ENCODE peak calls at places on chromosomes 1 and 21, in seven cellular contexts. One of them, this sample, is unnamed.

GRCh38 chr1:112603012-112603411 is 15.9 kb downstream of the ST7L start:
- DNase-seq in putamen: no peak
- DNase-seq in stimulated activated naive B cell treated with anti-CD40 and anti-IgM and Interleukin-4, amounts not matched to agents 10 μg/mL and 1 μg/mL and 100 μg/mL, for 72 hours: no peak
- DNase-seq in AG20443: no peak
- DNase-seq in NCI-H1092 treated with DMSO at 0.1 percent for 48 hours: no peak
- DNase-seq in anterior cingulate cortex: no peak
- DNase-seq in A172: no peak
- DNase-seq in this sample: no peak

GRCh38 chr1:223189903-223190724 is 47.1 kb upstream of the TLR5 start:
- DNase-seq in putamen: no peak
- DNase-seq in stimulated activated naive B cell treated with anti-CD40 and anti-IgM and Interleukin-4, amounts not matched to agents 10 μg/mL and 1 μg/mL and 100 μg/mL, for 72 hours: peak; percentile 18
- DNase-seq in AG20443: peak; percentile 81
- DNase-seq in NCI-H1092 treated with DMSO at 0.1 percent for 48 hours: no peak
- DNase-seq in anterior cingulate cortex: no peak
- DNase-seq in A172: peak; percentile 78
- DNase-seq in this sample: no peak

GRCh38 chr1:20126041-20126805 is 6.9 kb upstream of the PLA2G2D start:
- DNase-seq in putamen: no peak
- DNase-seq in stimulated activated naive B cell treated with anti-CD40 and anti-IgM and Interleukin-4, amounts not matched to agents 10 μg/mL and 1 μg/mL and 100 μg/mL, for 72 hours: peak; percentile 33
- DNase-seq in AG20443: no peak
- DNase-seq in NCI-H1092 treated with DMSO at 0.1 percent for 48 hours: no peak
- DNase-seq in anterior cingulate cortex: no peak
- DNase-seq in A172: no peak
- DNase-seq in this sample: no peak

GRCh38 chr1:3910769-3911520 is 10.9 kb upstream of the C1orf174 start:
- DNase-seq in putamen: peak; percentile 35
- DNase-seq in stimulated activated naive B cell treated with anti-CD40 and anti-IgM and Interleukin-4, amounts not matched to agents 10 μg/mL and 1 μg/mL and 100 μg/mL, for 72 hours: peak; percentile 57
- DNase-seq in AG20443: peak; percentile 74
- DNase-seq in NCI-H1092 treated with DMSO at 0.1 percent for 48 hours: no peak
- DNase-seq in anterior cingulate cortex: peak; percentile 12
- DNase-seq in A172: no peak
- DNase-seq in this sample: peak; percentile 79

GRCh38 chr1:229011022-229011421 is 259.9 kb upstream of the RAB4A start:
- DNase-seq in putamen: no peak
- DNase-seq in stimulated activated naive B cell treated with anti-CD40 and anti-IgM and Interleukin-4, amounts not matched to agents 10 μg/mL and 1 μg/mL and 100 μg/mL, for 72 hours: no peak
- DNase-seq in AG20443: no peak
- DNase-seq in NCI-H1092 treated with DMSO at 0.1 percent for 48 hours: no peak
- DNase-seq in anterior cingulate cortex: no peak
- DNase-seq in A172: no peak
- DNase-seq in this sample: no peak

GRCh38 chr1:56437959-56438358 is 141.4 kb downstream of the PLPP3 start:
- DNase-seq in putamen: no peak
- DNase-seq in stimulated activated naive B cell treated with anti-CD40 and anti-IgM and Interleukin-4, amounts not matched to agents 10 μg/mL and 1 μg/mL and 100 μg/mL, for 72 hours: no peak
- DNase-seq in AG20443: no peak
- DNase-seq in NCI-H1092 treated with DMSO at 0.1 percent for 48 hours: no peak
- DNase-seq in anterior cingulate cortex: no peak
- DNase-seq in A172: peak; percentile 51
- DNase-seq in this sample: no peak

GRCh38 chr1:185645686-185646085 is 88.5 kb upstream of the HMCN1 start:
- DNase-seq in putamen: no peak
- DNase-seq in stimulated activated naive B cell treated with anti-CD40 and anti-IgM and Interleukin-4, amounts not matched to agents 10 μg/mL and 1 μg/mL and 100 μg/mL, for 72 hours: no peak
- DNase-seq in AG20443: no peak
- DNase-seq in NCI-H1092 treated with DMSO at 0.1 percent for 48 hours: no peak
- DNase-seq in anterior cingulate cortex: no peak
- DNase-seq in A172: peak; percentile 4
- DNase-seq in this sample: no peak

GRCh38 chr1:177311111-177311510 is 140.4 kb downstream of the BRINP2 start:
- DNase-seq in putamen: peak; percentile 65
- DNase-seq in stimulated activated naive B cell treated with anti-CD40 and anti-IgM and Interleukin-4, amounts not matched to agents 10 μg/mL and 1 μg/mL and 100 μg/mL, for 72 hours: no peak
- DNase-seq in AG20443: no peak
- DNase-seq in NCI-H1092 treated with DMSO at 0.1 percent for 48 hours: no peak
- DNase-seq in anterior cingulate cortex: no peak
- DNase-seq in A172: no peak
- DNase-seq in this sample: peak; percentile 29

GRCh38 chr1:41767534-41767933 is 151.2 kb downstream of the HIVEP3 start:
- DNase-seq in putamen: no peak
- DNase-seq in stimulated activated naive B cell treated with anti-CD40 and anti-IgM and Interleukin-4, amounts not matched to agents 10 μg/mL and 1 μg/mL and 100 μg/mL, for 72 hours: no peak
- DNase-seq in AG20443: no peak
- DNase-seq in NCI-H1092 treated with DMSO at 0.1 percent for 48 hours: no peak
- DNase-seq in anterior cingulate cortex: no peak
- DNase-seq in A172: no peak
- DNase-seq in this sample: no peak

GRCh38 chr1:64956241-64956640 is 10.1 kb downstream of the JAK1 start:
- DNase-seq in putamen: no peak
- DNase-seq in stimulated activated naive B cell treated with anti-CD40 and anti-IgM and Interleukin-4, amounts not matched to agents 10 μg/mL and 1 μg/mL and 100 μg/mL, for 72 hours: no peak
- DNase-seq in AG20443: peak; percentile 48
- DNase-seq in NCI-H1092 treated with DMSO at 0.1 percent for 48 hours: no peak
- DNase-seq in anterior cingulate cortex: no peak
- DNase-seq in A172: peak; percentile 28
- DNase-seq in this sample: no peak

GRCh38 chr1:7648761-7649384 is 122.2 kb upstream of the VAMP3 start:
- DNase-seq in putamen: no peak
- DNase-seq in stimulated activated naive B cell treated with anti-CD40 and anti-IgM and Interleukin-4, amounts not matched to agents 10 μg/mL and 1 μg/mL and 100 μg/mL, for 72 hours: no peak
- DNase-seq in AG20443: peak; percentile 33
- DNase-seq in NCI-H1092 treated with DMSO at 0.1 percent for 48 hours: no peak
- DNase-seq in anterior cingulate cortex: no peak
- DNase-seq in A172: no peak
- DNase-seq in this sample: no peak

GRCh38 chr1:118246646-118247045 is 61.6 kb upstream of the SPAG17 start:
- DNase-seq in putamen: no peak
- DNase-seq in stimulated activated naive B cell treated with anti-CD40 and anti-IgM and Interleukin-4, amounts not matched to agents 10 μg/mL and 1 μg/mL and 100 μg/mL, for 72 hours: no peak
- DNase-seq in AG20443: no peak
- DNase-seq in NCI-H1092 treated with DMSO at 0.1 percent for 48 hours: no peak
- DNase-seq in anterior cingulate cortex: no peak
- DNase-seq in A172: no peak
- DNase-seq in this sample: no peak

GRCh38 chr1:19643602-19644419 is at the start of gene NBL1:
- DNase-seq in putamen: peak; percentile 61
- DNase-seq in stimulated activated naive B cell treated with anti-CD40 and anti-IgM and Interleukin-4, amounts not matched to agents 10 μg/mL and 1 μg/mL and 100 μg/mL, for 72 hours: no peak
- DNase-seq in AG20443: peak; percentile 93
- DNase-seq in NCI-H1092 treated with DMSO at 0.1 percent for 48 hours: no peak
- DNase-seq in anterior cingulate cortex: no peak
- DNase-seq in A172: no peak
- DNase-seq in this sample: peak; percentile 91

GRCh38 chr21:35294231-35294898 is 245.3 kb upstream of the RUNX1 start:
- DNase-seq in putamen: no peak
- DNase-seq in stimulated activated naive B cell treated with anti-CD40 and anti-IgM and Interleukin-4, amounts not matched to agents 10 μg/mL and 1 μg/mL and 100 μg/mL, for 72 hours: no peak
- DNase-seq in AG20443: no peak
- DNase-seq in NCI-H1092 treated with DMSO at 0.1 percent for 48 hours: peak; percentile 84
- DNase-seq in anterior cingulate cortex: no peak
- DNase-seq in A172: peak; percentile 60
- DNase-seq in this sample: no peak

GRCh38 chr1:99647460-99647859 is 1.5 kb downstream of the PALMD start:
- DNase-seq in putamen: no peak
- DNase-seq in stimulated activated naive B cell treated with anti-CD40 and anti-IgM and Interleukin-4, amounts not matched to agents 10 μg/mL and 1 μg/mL and 100 μg/mL, for 72 hours: no peak
- DNase-seq in AG20443: no peak
- DNase-seq in NCI-H1092 treated with DMSO at 0.1 percent for 48 hours: no peak
- DNase-seq in anterior cingulate cortex: no peak
- DNase-seq in A172: no peak
- DNase-seq in this sample: no peak

GRCh38 chr1:201329286-201329685 is 46.0 kb downstream of the PKP1 start:
- DNase-seq in putamen: no peak
- DNase-seq in stimulated activated naive B cell treated with anti-CD40 and anti-IgM and Interleukin-4, amounts not matched to agents 10 μg/mL and 1 μg/mL and 100 μg/mL, for 72 hours: no peak
- DNase-seq in AG20443: no peak
- DNase-seq in NCI-H1092 treated with DMSO at 0.1 percent for 48 hours: no peak
- DNase-seq in anterior cingulate cortex: no peak
- DNase-seq in A172: no peak
- DNase-seq in this sample: no peak

GRCh38 chr1:71026093-71026492 is 21.5 kb downstream of the PTGER3 start:
- DNase-seq in putamen: no peak
- DNase-seq in stimulated activated naive B cell treated with anti-CD40 and anti-IgM and Interleukin-4, amounts not matched to agents 10 μg/mL and 1 μg/mL and 100 μg/mL, for 72 hours: no peak
- DNase-seq in AG20443: no peak
- DNase-seq in NCI-H1092 treated with DMSO at 0.1 percent for 48 hours: no peak
- DNase-seq in anterior cingulate cortex: no peak
- DNase-seq in A172: no peak
- DNase-seq in this sample: no peak

GRCh38 chr1:174812026-174812425 is 187.7 kb upstream of the CACYBP start:
- DNase-seq in putamen: no peak
- DNase-seq in stimulated activated naive B cell treated with anti-CD40 and anti-IgM and Interleukin-4, amounts not matched to agents 10 μg/mL and 1 μg/mL and 100 μg/mL, for 72 hours: no peak
- DNase-seq in AG20443: no peak
- DNase-seq in NCI-H1092 treated with DMSO at 0.1 percent for 48 hours: peak; percentile 80
- DNase-seq in anterior cingulate cortex: no peak
- DNase-seq in A172: no peak
- DNase-seq in this sample: no peak

GRCh38 chr1:39047374-39048229 is 21.5 kb downstream of the NDUFS5 start:
- DNase-seq in putamen: no peak
- DNase-seq in stimulated activated naive B cell treated with anti-CD40 and anti-IgM and Interleukin-4, amounts not matched to agents 10 μg/mL and 1 μg/mL and 100 μg/mL, for 72 hours: no peak
- DNase-seq in AG20443: peak; percentile 90
- DNase-seq in NCI-H1092 treated with DMSO at 0.1 percent for 48 hours: no peak
- DNase-seq in anterior cingulate cortex: no peak
- DNase-seq in A172: peak; percentile 84
- DNase-seq in this sample: no peak

GRCh38 chr1:182615468-182616129 is 11.4 kb upstream of the RGS16 start:
- DNase-seq in putamen: peak; percentile 67
- DNase-seq in stimulated activated naive B cell treated with anti-CD40 and anti-IgM and Interleukin-4, amounts not matched to agents 10 μg/mL and 1 μg/mL and 100 μg/mL, for 72 hours: no peak
- DNase-seq in AG20443: no peak
- DNase-seq in NCI-H1092 treated with DMSO at 0.1 percent for 48 hours: peak; percentile 94
- DNase-seq in anterior cingulate cortex: peak; percentile 52
- DNase-seq in A172: peak; percentile 59
- DNase-seq in this sample: peak; percentile 35

GRCh38 chr1:11748294-11749202 is 12.6 kb downstream of the AGTRAP start:
- DNase-seq in putamen: no peak
- DNase-seq in stimulated activated naive B cell treated with anti-CD40 and anti-IgM and Interleukin-4, amounts not matched to agents 10 μg/mL and 1 μg/mL and 100 μg/mL, for 72 hours: no peak
- DNase-seq in AG20443: no peak
- DNase-seq in NCI-H1092 treated with DMSO at 0.1 percent for 48 hours: no peak
- DNase-seq in anterior cingulate cortex: no peak
- DNase-seq in A172: no peak
- DNase-seq in this sample: no peak

GRCh38 chr1:182035097-182035770 is 26.3 kb downstream of the ZNF648 start:
- DNase-seq in putamen: no peak
- DNase-seq in stimulated activated naive B cell treated with anti-CD40 and anti-IgM and Interleukin-4, amounts not matched to agents 10 μg/mL and 1 μg/mL and 100 μg/mL, for 72 hours: no peak
- DNase-seq in AG20443: no peak
- DNase-seq in NCI-H1092 treated with DMSO at 0.1 percent for 48 hours: no peak
- DNase-seq in anterior cingulate cortex: no peak
- DNase-seq in A172: no peak
- DNase-seq in this sample: no peak

GRCh38 chr1:201706109-201706508 is 122.8 kb upstream of the IPO9 start:
- DNase-seq in putamen: no peak
- DNase-seq in stimulated activated naive B cell treated with anti-CD40 and anti-IgM and Interleukin-4, amounts not matched to agents 10 μg/mL and 1 μg/mL and 100 μg/mL, for 72 hours: no peak
- DNase-seq in AG20443: no peak
- DNase-seq in NCI-H1092 treated with DMSO at 0.1 percent for 48 hours: no peak
- DNase-seq in anterior cingulate cortex: no peak
- DNase-seq in A172: no peak
- DNase-seq in this sample: no peak

GRCh38 chr1:109017134-109017533 is 24.8 kb downstream of the WDR47 start:
- DNase-seq in putamen: no peak
- DNase-seq in stimulated activated naive B cell treated with anti-CD40 and anti-IgM and Interleukin-4, amounts not matched to agents 10 μg/mL and 1 μg/mL and 100 μg/mL, for 72 hours: no peak
- DNase-seq in AG20443: no peak
- DNase-seq in NCI-H1092 treated with DMSO at 0.1 percent for 48 hours: no peak
- DNase-seq in anterior cingulate cortex: no peak
- DNase-seq in A172: no peak
- DNase-seq in this sample: no peak

GRCh38 chr1:43786975-43787374 is 79.6 kb downstream of the ST3GAL3 start:
- DNase-seq in putamen: no peak
- DNase-seq in stimulated activated naive B cell treated with anti-CD40 and anti-IgM and Interleukin-4, amounts not matched to agents 10 μg/mL and 1 μg/mL and 100 μg/mL, for 72 hours: no peak
- DNase-seq in AG20443: peak; percentile 84
- DNase-seq in NCI-H1092 treated with DMSO at 0.1 percent for 48 hours: no peak
- DNase-seq in anterior cingulate cortex: no peak
- DNase-seq in A172: no peak
- DNase-seq in this sample: no peak

GRCh38 chr1:248905949-248906740 is at the start of gene PGBD2:
- DNase-seq in putamen: peak; percentile 90
- DNase-seq in stimulated activated naive B cell treated with anti-CD40 and anti-IgM and Interleukin-4, amounts not matched to agents 10 μg/mL and 1 μg/mL and 100 μg/mL, for 72 hours: peak; percentile 92
- DNase-seq in AG20443: peak; percentile 99
- DNase-seq in NCI-H1092 treated with DMSO at 0.1 percent for 48 hours: peak; percentile 93
- DNase-seq in anterior cingulate cortex: peak; percentile 81
- DNase-seq in A172: peak; percentile 86
- DNase-seq in this sample: peak; percentile 83

GRCh38 chr1:145946477-145946986 is 11.3 kb downstream of the LIX1L start:
- DNase-seq in putamen: no peak
- DNase-seq in stimulated activated naive B cell treated with anti-CD40 and anti-IgM and Interleukin-4, amounts not matched to agents 10 μg/mL and 1 μg/mL and 100 μg/mL, for 72 hours: no peak
- DNase-seq in AG20443: no peak
- DNase-seq in NCI-H1092 treated with DMSO at 0.1 percent for 48 hours: no peak
- DNase-seq in anterior cingulate cortex: no peak
- DNase-seq in A172: no peak
- DNase-seq in this sample: no peak

GRCh38 chr1:64033667-64034215 is 169.7 kb upstream of the UBE2U start:
- DNase-seq in putamen: no peak
- DNase-seq in stimulated activated naive B cell treated with anti-CD40 and anti-IgM and Interleukin-4, amounts not matched to agents 10 μg/mL and 1 μg/mL and 100 μg/mL, for 72 hours: no peak
- DNase-seq in AG20443: peak; percentile 29
- DNase-seq in NCI-H1092 treated with DMSO at 0.1 percent for 48 hours: no peak
- DNase-seq in anterior cingulate cortex: no peak
- DNase-seq in A172: no peak
- DNase-seq in this sample: no peak

GRCh38 chr1:157115429-157115838 is 15.8 kb upstream of the ETV3L start:
- DNase-seq in putamen: no peak
- DNase-seq in stimulated activated naive B cell treated with anti-CD40 and anti-IgM and Interleukin-4, amounts not matched to agents 10 μg/mL and 1 μg/mL and 100 μg/mL, for 72 hours: no peak
- DNase-seq in AG20443: no peak
- DNase-seq in NCI-H1092 treated with DMSO at 0.1 percent for 48 hours: no peak
- DNase-seq in anterior cingulate cortex: no peak
- DNase-seq in A172: no peak
- DNase-seq in this sample: no peak

GRCh38 chr1:98104285-98104684 is 183.5 kb upstream of the DPYD start:
- DNase-seq in putamen: no peak
- DNase-seq in stimulated activated naive B cell treated with anti-CD40 and anti-IgM and Interleukin-4, amounts not matched to agents 10 μg/mL and 1 μg/mL and 100 μg/mL, for 72 hours: no peak
- DNase-seq in AG20443: peak; percentile 67
- DNase-seq in NCI-H1092 treated with DMSO at 0.1 percent for 48 hours: peak; percentile 57
- DNase-seq in anterior cingulate cortex: no peak
- DNase-seq in A172: peak; percentile 32
- DNase-seq in this sample: no peak

GRCh38 chr1:228004887-228005462 is 1.8 kb upstream of the WNT3A start:
- DNase-seq in putamen: no peak
- DNase-seq in stimulated activated naive B cell treated with anti-CD40 and anti-IgM and Interleukin-4, amounts not matched to agents 10 μg/mL and 1 μg/mL and 100 μg/mL, for 72 hours: no peak
- DNase-seq in AG20443: peak; percentile 13
- DNase-seq in NCI-H1092 treated with DMSO at 0.1 percent for 48 hours: no peak
- DNase-seq in anterior cingulate cortex: no peak
- DNase-seq in A172: no peak
- DNase-seq in this sample: no peak

GRCh38 chr1:183636783-183637182 is 1.2 kb upstream of the ARPC5 start:
- DNase-seq in putamen: no peak
- DNase-seq in stimulated activated naive B cell treated with anti-CD40 and anti-IgM and Interleukin-4, amounts not matched to agents 10 μg/mL and 1 μg/mL and 100 μg/mL, for 72 hours: no peak
- DNase-seq in AG20443: no peak
- DNase-seq in NCI-H1092 treated with DMSO at 0.1 percent for 48 hours: peak; percentile 22
- DNase-seq in anterior cingulate cortex: no peak
- DNase-seq in A172: no peak
- DNase-seq in this sample: no peak

GRCh38 chr1:237684236-237684635 is 206.5 kb downstream of the ZP4 start:
- DNase-seq in putamen: no peak
- DNase-seq in stimulated activated naive B cell treated with anti-CD40 and anti-IgM and Interleukin-4, amounts not matched to agents 10 μg/mL and 1 μg/mL and 100 μg/mL, for 72 hours: no peak
- DNase-seq in AG20443: no peak
- DNase-seq in NCI-H1092 treated with DMSO at 0.1 percent for 48 hours: no peak
- DNase-seq in anterior cingulate cortex: no peak
- DNase-seq in A172: peak; percentile 58
- DNase-seq in this sample: no peak

GRCh38 chr1:116853680-116854191 is 56.0 kb upstream of the PTGFRN start:
- DNase-seq in putamen: no peak
- DNase-seq in stimulated activated naive B cell treated with anti-CD40 and anti-IgM and Interleukin-4, amounts not matched to agents 10 μg/mL and 1 μg/mL and 100 μg/mL, for 72 hours: no peak
- DNase-seq in AG20443: peak; percentile 63
- DNase-seq in NCI-H1092 treated with DMSO at 0.1 percent for 48 hours: peak; percentile 53
- DNase-seq in anterior cingulate cortex: no peak
- DNase-seq in A172: peak; percentile 83
- DNase-seq in this sample: no peak

GRCh38 chr1:96756789-96757188 is 35.2 kb downstream of the PTBP2 start:
- DNase-seq in putamen: no peak
- DNase-seq in stimulated activated naive B cell treated with anti-CD40 and anti-IgM and Interleukin-4, amounts not matched to agents 10 μg/mL and 1 μg/mL and 100 μg/mL, for 72 hours: no peak
- DNase-seq in AG20443: no peak
- DNase-seq in NCI-H1092 treated with DMSO at 0.1 percent for 48 hours: no peak
- DNase-seq in anterior cingulate cortex: no peak
- DNase-seq in A172: no peak
- DNase-seq in this sample: no peak

GRCh38 chr1:33361553-33362262 is 40.8 kb upstream of the A3GALT2 start:
- DNase-seq in putamen: no peak
- DNase-seq in stimulated activated naive B cell treated with anti-CD40 and anti-IgM and Interleukin-4, amounts not matched to agents 10 μg/mL and 1 μg/mL and 100 μg/mL, for 72 hours: no peak
- DNase-seq in AG20443: no peak
- DNase-seq in NCI-H1092 treated with DMSO at 0.1 percent for 48 hours: peak; percentile 21
- DNase-seq in anterior cingulate cortex: no peak
- DNase-seq in A172: no peak
- DNase-seq in this sample: no peak